ENCODE peak calls at places on chromosome 19, in four cellular contexts. F, V, S and T are unnamed samples.

GRCh38 chr19:3880471-3881271 is at the start of gene ATCAY:
- DNase-seq in F (no peak), S (no peak), V (no peak), T (peak)

GRCh38 chr19:2016041-2016807 is 710 bp upstream of the BTBD2 start:
- DNase-seq in S (no peak), F (peak), V (peak), T (peak)

GRCh38 chr19:4967738-4968461 is 1.0 kb upstream of the KDM4B start:
- DNase-seq in V (no peak), S (no peak), F (no peak), T (peak)

GRCh38 chr19:14467816-14468215 is 7.3 kb downstream of the PTGER1 start:
- DNase-seq in S (no peak), F (no peak), V (no peak), T (no peak)

GRCh38 chr19:923551-924211 is 2.2 kb upstream of the ARID3A start:
- DNase-seq in S (no peak), F (no peak), V (no peak), T (no peak)

GRCh38 chr19:44990459-44990858 is 10.8 kb upstream of the RELB start:
- DNase-seq in V (no peak), F (no peak), S (no peak), T (no peak)

GRCh38 chr19:4445963-4446668 is 11.5 kb downstream of the UBXN6 start:
- DNase-seq in F (no peak), V (no peak), S (no peak), T (no peak)

GRCh38 chr19:46704379-46705076 is 12.4 kb downstream of the PRKD2 start:
- DNase-seq in S (peak), F (peak), V (peak), T (peak)

GRCh38 chr19:34982275-34982674 is 17.8 kb upstream of the GRAMD1A start:
- DNase-seq in S (no peak), V (no peak), F (no peak), T (no peak)

GRCh38 chr19:44891016-44891882 is at the start of gene TOMM40:
- DNase-seq in F (peak), V (no peak), S (peak), T (peak)

GRCh38 chr19:32971012-32971595 is 654 bp downstream of the CEP89 start:
- DNase-seq in S (no peak), F (no peak), V (no peak), T (no peak)

GRCh38 chr19:29269641-29270040 is 56.7 kb upstream of the UQCRFS1 start:
- DNase-seq in S (no peak), V (no peak), F (no peak), T (no peak)

GRCh38 chr19:13215572-13216380 is 65.6 kb downstream of the IER2 start:
- DNase-seq in F (no peak), V (no peak), S (no peak), T (peak)

GRCh38 chr19:44212865-44213346 is 574 bp downstream of the ZNF227 start:
- DNase-seq in F (no peak), V (no peak), S (no peak), T (no peak)

GRCh38 chr19:6047741-6048231 is 62.5 kb downstream of the RFX2 start:
- DNase-seq in S (no peak), F (no peak), V (peak), T (no peak)

GRCh38 chr19:768424-768823 is 17.5 kb downstream of the MISP start:
- DNase-seq in V (no peak), S (no peak), F (no peak), T (no peak)

GRCh38 chr19:3224346-3225325 is at the start of gene CELF5:
- DNase-seq in F (peak), S (peak), V (peak), T (peak)

GRCh38 chr19:6062274-6062673 is 48.0 kb downstream of the RFX2 start:
- DNase-seq in S (peak), F (peak), V (peak), T (peak)

GRCh38 chr19:9498183-9498902 is at the start of gene ZNF560:
- DNase-seq in F (no peak), V (no peak), S (no peak), T (peak)

GRCh38 chr19:30968210-30968609 is 381.0 kb downstream of the TSHZ3 start:
- DNase-seq in F (peak), S (no peak), V (no peak), T (no peak)

GRCh38 chr19:44570984-44571684 is 41.7 kb upstream of the CEACAM20 start:
- DNase-seq in F (peak), V (peak), S (no peak), T (peak)

GRCh38 chr19:38815059-38816001 is 2.6 kb upstream of the LGALS4 start:
- DNase-seq in V (no peak), F (peak), S (no peak), T (no peak)

GRCh38 chr19:38838208-38838985 is 6.8 kb upstream of the ECH1 start:
- DNase-seq in F (no peak), S (no peak), V (peak), T (peak)

GRCh38 chr19:10283786-10284540 is 2.8 kb upstream of the ICAM4 start:
- DNase-seq in F (no peak), V (no peak), S (no peak), T (no peak)

GRCh38 chr19:29798783-29799182 is 13.0 kb upstream of the CCNE1 start:
- DNase-seq in S (no peak), F (no peak), V (no peak), T (no peak)

GRCh38 chr19:38321646-38322323 is 2.1 kb downstream of the KCNK6 start:
- DNase-seq in S (no peak), F (peak), V (peak), T (no peak)

GRCh38 chr19:29550896-29551295 is 25.1 kb downstream of the VSTM2B start:
- DNase-seq in F (no peak), V (no peak), S (no peak), T (no peak)

GRCh38 chr19:6216996-6217751 is 62.6 kb downstream of the MLLT1 start:
- DNase-seq in F (no peak), S (peak), V (no peak), T (no peak)

GRCh38 chr19:929523-930258 is 3.9 kb downstream of the ARID3A start:
- DNase-seq in V (no peak), S (no peak), F (no peak), T (no peak)

GRCh38 chr19:45376045-45376724 is 5.8 kb upstream of the ERCC2 start:
- DNase-seq in V (peak), S (no peak), F (no peak), T (no peak)

GRCh38 chr19:32708457-32708856 is 11.1 kb upstream of the TDRD12 start:
- DNase-seq in S (no peak), F (no peak), V (no peak), T (peak)

GRCh38 chr19:4172861-4173473 is 9.4 kb downstream of the SIRT6 start:
- DNase-seq in V (peak), F (peak), S (peak), T (peak)

GRCh38 chr19:57099199-57099661 is 20.6 kb upstream of the USP29 start:
- DNase-seq in F (peak), S (peak), V (peak), T (peak)

GRCh38 chr19:31352296-31352781 is 3.1 kb upstream of the TSHZ3 start:
- DNase-seq in S (no peak), F (no peak), V (no peak), T (no peak)

GRCh38 chr19:7636691-7637373 is at the start of gene STXBP2:
- DNase-seq in V (peak), F (peak), S (peak), T (peak)

GRCh38 chr19:53872762-53873161 is 5.1 kb downstream of the MYADM start:
- DNase-seq in V (no peak), F (no peak), S (no peak), T (no peak)

GRCh38 chr19:36213793-36214387 is 575 bp downstream of the ZNF565 start:
- DNase-seq in V (peak), S (no peak), F (no peak), T (no peak)

GRCh38 chr19:36210497-36210896 is 4.0 kb downstream of the ZNF565 start:
- DNase-seq in V (no peak), F (no peak), S (no peak), T (no peak)

GRCh38 chr19:36212895-36213294 is 1.6 kb downstream of the ZNF565 start:
- DNase-seq in V (no peak), S (no peak), F (no peak), T (no peak)

GRCh38 chr19:36215276-36216171 is 618 bp downstream of the ZNF146 start:
- DNase-seq in V (no peak), F (peak), S (no peak), T (peak)

GRCh38 chr19:36214388-36215275 is at the start of the genes ZNF146 and ZNF565:
- DNase-seq in V (peak), S (peak), F (peak), T (peak)
- TF ChIP-seq CTCF in V (peak), S (no peak), F (peak), T (no peak)

GRCh38 chr19:51020988-51021651 is 1.6 kb upstream of the KLK10 start:
- DNase-seq in V (peak), F (no peak), S (no peak), T (peak)
- TF ChIP-seq CTCF in V (peak), F (peak), S (peak), T (peak)

GRCh38 chr19:48737360-48737998 is 2.9 kb downstream of the RASIP1 start:
- DNase-seq in F (no peak), S (peak), V (peak), T (no peak)

GRCh38 chr19:48739400-48739825 is 997 bp downstream of the RASIP1 start:
- DNase-seq in F (no peak), V (no peak), S (peak), T (no peak)

GRCh38 chr19:48740705-48741030 is 258 bp upstream of the RASIP1 start:
- DNase-seq in F (no peak), S (no peak), V (no peak), T (no peak)

GRCh38 chr19:48739835-48740704 is at the start of gene RASIP1:
- DNase-seq in S (peak), F (no peak), V (peak), T (no peak)

DNA sequence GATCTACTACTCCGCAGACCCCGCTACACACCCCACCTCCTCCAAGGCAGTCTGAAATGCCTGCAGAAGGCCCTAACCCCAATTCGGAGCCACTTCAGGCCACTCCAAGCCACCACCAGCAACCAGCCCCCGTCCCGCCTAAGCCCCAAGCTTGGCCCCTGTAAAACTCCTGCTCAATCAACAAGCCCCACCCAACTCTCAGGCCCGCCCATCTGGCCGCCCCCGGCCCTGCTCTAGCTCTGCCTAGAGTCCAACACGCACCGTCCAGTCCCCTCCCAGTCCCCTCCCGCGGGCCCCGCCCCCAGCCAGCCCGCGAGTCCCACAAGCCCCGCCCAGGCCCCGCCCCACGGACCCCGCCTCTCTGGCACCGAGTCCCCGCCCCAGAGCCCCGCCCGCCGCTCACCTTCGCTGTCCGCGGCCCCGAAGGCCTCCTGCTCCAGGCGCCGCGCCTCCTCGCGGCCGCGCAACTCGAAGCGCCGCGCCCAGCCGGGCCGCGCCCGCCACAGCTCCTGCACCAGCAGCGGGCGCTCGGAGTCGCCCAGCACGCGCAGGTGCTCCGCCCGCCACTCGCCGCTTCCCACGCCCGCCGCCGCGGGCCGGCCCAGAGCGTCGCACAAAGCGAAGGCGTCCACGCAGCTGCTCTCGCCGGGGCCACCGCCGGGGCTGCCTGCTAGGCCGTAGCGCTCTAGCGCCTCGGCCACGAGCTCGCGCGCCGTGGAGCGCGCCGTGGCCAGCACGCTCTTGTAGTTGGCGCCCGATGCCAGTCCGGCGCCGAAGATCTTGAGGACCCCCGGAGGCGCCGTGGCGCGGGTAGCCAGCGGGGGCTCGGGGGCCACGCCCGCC is 1.6 kb downstream of the RASIP1 start:
- DNase-seq in F (peak), V (peak), S (peak), T (peak)
- TF ChIP-seq CTCF in F (no peak), V (peak), S (peak), T (no peak)

GRCh38 chr19:18831524-18832330 is at the start of gene UPF1:
- DNase-seq in S (peak), F (peak), V (peak), T (peak)
- TF ChIP-seq CTCF in S (no peak), F (no peak), V (no peak), T (no peak)

DNA sequence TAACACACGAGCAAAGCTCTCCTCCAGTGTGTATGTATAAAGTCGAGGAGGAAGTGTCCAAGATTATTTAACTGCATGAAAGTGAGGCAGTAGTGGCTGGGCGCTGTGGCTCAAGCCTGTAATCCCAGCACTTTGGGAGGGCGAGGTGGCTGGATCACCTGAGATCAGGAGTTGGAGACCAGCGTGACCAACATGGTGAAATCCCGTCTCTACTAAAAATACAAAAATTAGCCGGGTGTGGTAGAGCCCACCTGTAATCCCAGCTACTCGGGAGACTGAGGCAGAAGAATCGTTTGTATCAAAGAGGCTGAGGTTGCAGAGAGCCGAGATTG is 1.2 kb upstream of the ZNF20 start:
- DNase-seq in F (no peak), V (no peak), S (no peak), T (no peak)
- TF ChIP-seq CTCF in F (no peak), V (no peak), S (no peak), T (peak)